ENCODE peak calls at places on chromosomes 11 and 22, in ten cellular contexts. C, B, Q, O, I, N, G, F, D and T are unnamed samples.
A peak's percentile ranks its signal among the peaks of the same experiment; 100 is the strongest.

GRCh38 chr22:44597616-44598015 is 99.6 kb upstream of the RTL6 start:
- DNase-seq in C (no peak), B (no peak), Q (no peak), O (no peak), I (no peak), N (no peak), G (no peak), F (no peak), D (peak; percentile 40), T (no peak)

GRCh38 chr22:46800102-46800857 is 37.8 kb downstream of the TBC1D22A start:
- DNase-seq in C (no peak), B (no peak), Q (no peak), O (no peak), I (no peak), N (no peak), G (no peak), F (no peak), D (no peak), T (no peak)

GRCh38 chr11:80317612-80318011 is 876.8 kb upstream of the TENM4 start:
- DNase-seq in C (no peak), B (no peak), Q (no peak), O (no peak), I (no peak), N (no peak), G (no peak), F (no peak), D (no peak), T (no peak)

GRCh38 chr11:70556884-70557741 is 158.8 kb downstream of the CTTN start:
- DNase-seq in C (peak; percentile 12), B (peak; percentile 44), Q (no peak), O (no peak), I (no peak), N (peak; percentile 39), G (no peak), F (no peak), D (no peak), T (peak; percentile 58)

GRCh38 chr11:70727899-70728620 is 329.7 kb downstream of the CTTN start:
- DNase-seq in C (no peak), B (no peak), Q (no peak), O (no peak), I (no peak), N (no peak), G (no peak), F (no peak), D (no peak), T (no peak)

GRCh38 chr22:43094085-43094484 is 4.9 kb upstream of the TTLL1 start:
- DNase-seq in C (peak; percentile 52), B (peak; percentile 24), Q (no peak), O (no peak), I (no peak), N (peak; percentile 20), G (peak; percentile 43), F (no peak), D (peak; percentile 66), T (peak; percentile 70)

GRCh38 chr11:78898376-78898775 is 323.7 kb upstream of the NARS2 start:
- DNase-seq in C (no peak), B (no peak), Q (no peak), O (no peak), I (no peak), N (no peak), G (no peak), F (no peak), D (no peak), T (no peak)

GRCh38 chr11:11230802-11231562 is 122.1 kb downstream of the CSNK2A3 start:
- DNase-seq in C (peak; percentile 57), B (peak; percentile 28), Q (peak; percentile 2), O (no peak), I (peak; percentile 58), N (peak; percentile 26), G (no peak), F (no peak), D (no peak), T (no peak)

GRCh38 chr11:48138222-48138621 is 78.4 kb upstream of the OR4B1 start:
- DNase-seq in C (no peak), B (no peak), Q (no peak), O (no peak), I (no peak), N (no peak), G (no peak), F (no peak), D (no peak), T (no peak)

GRCh38 chr11:69008774-69009440 is 4.1 kb downstream of the MRGPRF start:
- DNase-seq in C (no peak), B (peak; percentile 80), Q (peak; percentile 95), O (peak; percentile 98), I (no peak), N (peak; percentile 67), G (peak; percentile 49), F (peak; percentile 81), D (peak; percentile 52), T (peak; percentile 85)
- TF ChIP-seq CTCF in C (no peak), B (no peak), Q (no peak), O (no peak), I (no peak), N (no peak), G (no peak), F (no peak), D (no peak), T (no peak)

DNA sequence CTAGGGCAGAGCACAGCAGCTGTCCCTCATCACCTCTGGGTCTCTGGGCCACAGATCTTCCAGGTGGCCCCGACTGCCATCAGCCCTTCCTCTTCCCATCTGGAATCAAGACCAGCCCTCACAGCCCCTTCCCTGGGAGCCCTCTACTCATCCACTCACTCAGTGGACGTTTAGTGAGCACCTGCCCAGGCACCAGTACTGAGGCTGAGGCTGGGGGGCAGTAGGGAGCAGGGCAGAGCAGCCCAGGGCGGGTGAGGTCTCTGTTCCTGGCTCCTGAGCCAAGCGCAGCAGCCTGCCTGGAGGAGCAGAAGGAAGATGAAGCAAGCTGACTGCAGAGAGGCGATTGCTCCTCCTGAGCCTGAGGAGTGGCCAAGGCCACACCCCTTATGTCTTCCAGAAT is 5.5 kb downstream of the MAPK8IP2 start:
- DNase-seq in C (no peak), B (no peak), Q (no peak), O (no peak), I (no peak), N (no peak), G (no peak), F (no peak), D (no peak), T (no peak)
- TF ChIP-seq CTCF in C (peak; percentile 10), B (peak; percentile 29), Q (peak; percentile 21), O (no peak), I (no peak), N (no peak), G (no peak), F (no peak), D (no peak), T (no peak)

DNA sequence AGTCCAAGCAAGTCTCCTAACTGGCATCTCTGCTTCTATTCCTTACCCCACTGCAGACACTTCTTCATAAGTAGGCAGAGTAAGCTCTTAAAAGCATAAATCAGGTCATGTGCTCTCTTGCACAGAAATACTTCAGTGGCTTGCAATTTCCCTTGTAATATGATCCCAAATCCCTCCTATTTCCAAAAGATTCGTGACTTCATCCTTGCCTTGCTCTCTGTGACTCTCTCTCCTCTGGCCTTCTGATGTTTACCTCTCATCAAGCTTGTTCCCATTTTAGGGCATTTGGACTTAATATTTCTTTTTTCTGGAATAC is 37.4 kb upstream of the NCR3LG1 start:
- DNase-seq in C (no peak), B (no peak), Q (peak; percentile 91), O (peak; percentile 45), I (no peak), N (no peak), G (no peak), F (peak; percentile 57), D (no peak), T (no peak)
- TF ChIP-seq CTCF in C (no peak), B (no peak), Q (no peak), O (no peak), I (no peak), N (no peak), G (no peak), F (no peak), D (no peak), T (no peak)

GRCh38 chr11:91820709-91821108 is 403.9 kb upstream of the FAT3 start:
- DNase-seq in C (no peak), B (no peak), Q (no peak), O (no peak), I (no peak), N (no peak), G (no peak), F (no peak), D (no peak), T (no peak)
- TF ChIP-seq CTCF in C (no peak), B (no peak), Q (no peak), O (no peak), I (no peak), N (no peak), G (no peak), F (no peak), D (no peak), T (no peak)

GRCh38 chr11:35792148-35792845 is 129.7 kb downstream of the TRIM44 start:
- DNase-seq in C (no peak), B (no peak), Q (no peak), O (no peak), I (no peak), N (no peak), G (no peak), F (no peak), D (no peak), T (no peak)
- TF ChIP-seq CTCF in C (no peak), B (no peak), Q (no peak), O (no peak), I (no peak), N (no peak), G (no peak), F (no peak), D (no peak), T (no peak)